ENCODE peak calls at places on chromosomes 7 and 10, in seven cellular contexts. U is fibroblast of villous mesenchyme; M is fibroblast of lung; Q is H9; N is stimulated activated CD4-positive, alpha-beta T cell treated with anti-CD3 and anti-CD28 coated beads, Interleukin-2, amount 100 ng/mL, for 24 hours; T is psoas muscle; P is activated T-cell treated with anti-CD3 and anti-CD28 coated beads for 1 hour. X is an unnamed sample.

GRCh38 chr7:50315739-50316671 is 11.5 kb downstream of the IKZF1 start:
- DNase-seq in U (no peak), P (no peak), Q (no peak), M (no peak), N (no peak), T (no peak), X (peak)

GRCh38 chr7:136144182-136144581 is 167.0 kb upstream of the MTPN start:
- DNase-seq in P (no peak), U (no peak), T (no peak), Q (no peak), M (no peak), N (no peak), X (no peak)

GRCh38 chr10:124280916-124281315 is 137.8 kb downstream of the OAT start:
- DNase-seq in P (no peak), T (peak), Q (no peak), U (no peak), N (no peak), M (no peak), X (no peak)

GRCh38 chr7:1558841-1559625 is 3.0 kb upstream of the TMEM184A start:
- DNase-seq in P (no peak), T (peak), M (no peak), U (no peak), Q (no peak), N (no peak), X (no peak)

GRCh38 chr7:80618105-80618504 is 20.3 kb upstream of the CD36 start:
- DNase-seq in M (no peak), N (no peak), U (no peak), Q (no peak), T (no peak), P (no peak), X (no peak)

GRCh38 chr7:152619027-152619739 is 56.8 kb downstream of the XRCC2 start:
- DNase-seq in U (no peak), T (no peak), M (no peak), N (no peak), Q (no peak), P (no peak), X (no peak)

GRCh38 chr10:27240891-27241639 is 468 bp upstream of the ACBD5 start:
- DNase-seq in M (no peak), T (peak), Q (peak), U (peak), N (peak), P (no peak), X (peak)

GRCh38 chr7:1028044-1028770 is 16.1 kb upstream of the GPR146 start:
- DNase-seq in M (peak), N (peak), T (peak), P (peak), U (peak), Q (peak), X (peak)

GRCh38 chr7:122535086-122535485 is 163.8 kb downstream of the RNF133 start:
- DNase-seq in P (no peak), Q (no peak), U (no peak), N (no peak), M (no peak), T (no peak), X (no peak)

GRCh38 chr7:126727930-126728331 is 524.8 kb downstream of the GRM8 start:
- DNase-seq in T (no peak), U (no peak), N (no peak), Q (no peak), P (no peak), M (peak), X (no peak)

GRCh38 chr10:4849555-4850242 is 23.7 kb downstream of the AKR1E2 start:
- DNase-seq in Q (peak), P (peak), U (peak), M (peak), T (peak), N (peak), X (peak)

GRCh38 chr10:88819290-88819689 is 16.8 kb downstream of the LIPM start:
- DNase-seq in Q (no peak), N (no peak), P (no peak), U (no peak), T (no peak), M (peak), X (no peak)

GRCh38 chr10:110747609-110748464 is 103.7 kb downstream of the RBM20 start:
- DNase-seq in P (no peak), M (peak), T (no peak), N (no peak), U (peak), Q (no peak), X (no peak)

GRCh38 chr7:27166475-27167169 is 1.3 kb upstream of the HOXA9 start:
- DNase-seq in N (no peak), Q (no peak), P (no peak), U (peak), M (no peak), T (peak), X (no peak)

GRCh38 chr7:28503396-28503795 is 91.1 kb downstream of the CREB5 start:
- DNase-seq in Q (no peak), M (no peak), U (no peak), P (no peak), T (no peak), N (no peak), X (no peak)

GRCh38 chr7:24336461-24336860 is 52.5 kb downstream of the NPY start:
- DNase-seq in Q (no peak), N (no peak), P (no peak), M (no peak), T (no peak), U (no peak), X (no peak)

GRCh38 chr7:16067695-16068094 is 353.6 kb downstream of the CRPPA start:
- DNase-seq in M (no peak), U (no peak), Q (no peak), N (no peak), T (no peak), P (no peak), X (no peak)

GRCh38 chr7:100568936-100569844 is 4.5 kb downstream of the SAP25 start:
- DNase-seq in U (peak), N (peak), T (peak), Q (peak), M (peak), P (peak), X (peak)